ENCODE peak calls at places on chromosomes 12 and 14, in five cellular contexts. E is esophagus squamous epithelium, U is transverse colon, L is uterus, W is testis. F is an unnamed sample.

GRCh38 chr12:42809226-42809625 is 219.7 kb upstream of the PRICKLE1 start:
- DNase-seq in W (no peak), U (no peak), L (no peak), E (no peak), F (no peak)

GRCh38 chr12:3047961-3048360 is 29.2 kb upstream of the TSPAN9 start:
- DNase-seq in E (no peak), W (no peak), U (no peak), L (no peak), F (no peak)

GRCh38 chr14:56189306-56189705 is 71.1 kb downstream of the PELI2 start:
- DNase-seq in E (no peak), U (no peak), W (no peak), L (no peak), F (no peak)

GRCh38 chr12:93879476-93880376 is 202.6 kb downstream of the CRADD start:
- DNase-seq in E (no peak), L (no peak), W (no peak), U (no peak), F (no peak)

GRCh38 chr12:119231774-119232173 is 53.0 kb downstream of the HSPB8 start:
- DNase-seq in U (no peak), L (no peak), W (no peak), E (no peak), F (no peak)

GRCh38 chr12:32217354-32218310 is 111.0 kb downstream of the BICD1 start:
- DNase-seq in U (peak; percentile 8), L (no peak), W (no peak), E (no peak), F (no peak)

GRCh38 chr12:28938581-28939301 is 210.3 kb upstream of the FAR2 start:
- DNase-seq in W (no peak), U (no peak), E (no peak), L (no peak), F (no peak)

GRCh38 chr12:109549613-109550309 is 23.5 kb downstream of the MMAB start:
- DNase-seq in L (no peak), U (no peak), W (no peak), E (no peak), F (no peak)

GRCh38 chr12:112117685-112118084 is 7.7 kb upstream of the TRAFD1 start:
- DNase-seq in W (no peak), U (no peak), E (no peak), L (no peak), F (no peak)

GRCh38 chr12:13223941-13224340 is 27.4 kb downstream of the EMP1 start:
- DNase-seq in E (no peak), W (no peak), U (no peak), L (no peak), F (no peak)

GRCh38 chr12:575948-576612 is 87.2 kb downstream of the NINJ2 start:
- DNase-seq in W (peak; percentile 83), E (no peak), L (peak; percentile 83), U (peak; percentile 84), F (peak; percentile 82)

GRCh38 chr14:33118653-33119052 is 180.0 kb downstream of the NPAS3 start:
- DNase-seq in L (no peak), W (no peak), E (no peak), U (no peak), F (no peak)

GRCh38 chr12:68175566-68176033 is 16.1 kb upstream of the IFNG start:
- DNase-seq in L (no peak), W (no peak), U (peak; percentile 7), E (no peak), F (no peak)

GRCh38 chr12:55745361-55746146 is 2.6 kb downstream of the GDF11 start:
- DNase-seq in W (no peak), L (no peak), E (no peak), U (no peak), F (no peak)

GRCh38 chr12:132489602-132490239 is at the start of gene FBRSL1:
- DNase-seq in U (peak; percentile 95), L (peak; percentile 89), W (peak; percentile 94), E (peak; percentile 94), F (peak; percentile 93)

GRCh38 chr14:22786685-22787084 is 20.2 kb downstream of the OXA1L start:
- DNase-seq in U (no peak), W (no peak), L (no peak), E (no peak), F (no peak)

GRCh38 chr12:12534134-12534866 is 28.4 kb downstream of the DUSP16 start:
- DNase-seq in L (no peak), W (peak; percentile 29), U (no peak), E (no peak), F (no peak)

GRCh38 chr12:108649668-108650067 is 16.0 kb upstream of the SELPLG start:
- DNase-seq in E (no peak), L (no peak), W (no peak), U (no peak), F (no peak)

GRCh38 chr14:78970677-78971076 is 800.5 kb downstream of the NRXN3 start:
- DNase-seq in L (no peak), W (no peak), U (no peak), E (no peak), F (no peak)

GRCh38 chr12:19306366-19306765 is 132.9 kb upstream of the AEBP2 start:
- DNase-seq in L (no peak), E (no peak), W (no peak), U (no peak), F (no peak)

GRCh38 chr14:67187210-67187609 is 2.0 kb upstream of the GARIN2 start:
- DNase-seq in W (no peak), L (no peak), E (no peak), U (no peak), F (no peak)

GRCh38 chr14:70318635-70319013 is 40.9 kb downstream of the COX16 start:
- DNase-seq in U (no peak), L (no peak), W (no peak), E (no peak), F (no peak)

GRCh38 chr14:104967414-104968152 is 10.6 kb downstream of the AHNAK2 start:
- DNase-seq in L (peak; percentile 73), W (no peak), E (no peak), U (no peak), F (peak; percentile 64)

GRCh38 chr12:103677341-103677740 is 90.3 kb downstream of the STAB2 start:
- DNase-seq in E (no peak), W (no peak), L (no peak), U (peak; percentile 69), F (peak; percentile 44)

GRCh38 chr12:68048648-68049297 is 59.5 kb downstream of the IFNG-AS1 start:
- DNase-seq in L (no peak), W (no peak), E (no peak), U (no peak), F (no peak)

GRCh38 chr14:56461876-56462275 is 117.7 kb upstream of the TMEM260 start:
- DNase-seq in L (no peak), U (no peak), E (no peak), W (no peak), F (no peak)

GRCh38 chr12:15939111-15939510 is 28.0 kb downstream of the DERA start:
- DNase-seq in E (no peak), U (no peak), L (no peak), W (no peak), F (no peak)

GRCh38 chr14:68817513-68818212 is 24.8 kb upstream of the ZFP36L1 start:
- DNase-seq in U (no peak), L (no peak), W (no peak), E (no peak), F (no peak)

GRCh38 chr14:102768223-102769048 is 8.8 kb upstream of the TRAF3 start:
- DNase-seq in L (no peak), U (no peak), W (no peak), E (no peak), F (no peak)
- TF ChIP-seq POLR2A in L (no peak), U (no peak), W (no peak), E (no peak), F (no peak)

GRCh38 chr12:30501718-30502117 is 194.0 kb downstream of the IPO8 start:
- DNase-seq in W (no peak), E (no peak), U (no peak), L (no peak), F (no peak)
- H3K4me1 ChIP-seq in W (no peaks in the 10 kb centered on the region), E (no peaks in the 10 kb centered on the region), U (no peaks in the 10 kb centered on the region), L (no peaks in the 10 kb centered on the region), F (no peaks in the 10 kb centered on the region)

GRCh38 chr14:49999826-50000214 is 106.9 kb downstream of the ARF6 start:
- DNase-seq in U (no peak), L (no peak), W (no peak), E (no peak), F (no peak)

GRCh38 chr14:50001146-50001998 is 108.5 kb downstream of the ARF6 start:
- DNase-seq in W (peak; percentile 77), E (no peak), U (peak; percentile 78), L (peak; percentile 35), F (peak; percentile 75)

GRCh38 chr14:49997991-49998390 is 105.1 kb downstream of the ARF6 start:
- DNase-seq in E (no peak), L (no peak), U (no peak), W (no peak), F (no peak)

GRCh38 chr14:50000215-50001145 is 107.6 kb downstream of the ARF6 start:
- DNase-seq in E (no peak), W (peak; percentile 68), U (peak; percentile 76), L (peak; percentile 68), F (peak; percentile 56)

DNA sequence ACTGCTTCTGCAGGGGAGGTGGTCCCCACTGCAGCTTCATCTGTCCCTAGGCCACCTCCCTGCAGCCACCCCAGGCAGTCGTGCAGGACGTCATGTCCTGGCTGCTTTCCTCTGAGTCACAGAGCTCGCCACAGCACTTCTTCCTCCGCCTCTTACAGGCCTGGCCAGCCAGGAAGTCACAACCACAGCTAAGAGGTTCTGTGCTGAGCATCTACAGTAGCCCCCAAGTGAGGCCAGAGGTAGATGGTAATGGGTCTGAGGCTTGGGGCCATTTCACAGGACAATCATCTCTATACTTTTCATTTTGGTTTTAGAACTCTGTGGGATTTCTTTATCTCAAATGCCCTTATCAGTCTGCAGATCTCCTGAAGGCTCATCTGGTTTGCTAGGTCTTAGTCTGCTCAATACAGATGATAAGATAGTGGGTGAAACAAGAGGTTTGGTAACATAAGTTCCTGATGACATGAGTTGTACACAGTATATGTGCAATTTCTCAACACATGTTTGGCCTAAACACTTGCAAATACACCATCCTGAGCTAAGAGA is 106.4 kb downstream of the ARF6 start:
- DNase-seq in W (peak; percentile 69), L (peak; percentile 59), U (peak; percentile 89), E (peak; percentile 31), F (peak; percentile 86)
- TF ChIP-seq POLR2A in W (no peak), L (no peak), U (peak; percentile 78), E (peak; percentile 79), F (no peak)

GRCh38 chr12:1698638-1699214 is 7.9 kb downstream of the ADIPOR2 start:
- DNase-seq in W (no peak), E (no peak), L (no peak), U (no peak), F (peak; percentile 46)

GRCh38 chr12:1696800-1697199 is 5.9 kb downstream of the ADIPOR2 start:
- DNase-seq in L (no peak), W (no peak), E (no peak), U (no peak), F (no peak)

GRCh38 chr12:1692895-1693294 is 2.0 kb downstream of the ADIPOR2 start:
- DNase-seq in E (no peak), U (no peak), L (no peak), W (no peak), F (no peak)

GRCh38 chr12:1695836-1696670 is 5.2 kb downstream of the ADIPOR2 start:
- DNase-seq in W (no peak), L (no peak), U (no peak), E (no peak), F (no peak)

DNA sequence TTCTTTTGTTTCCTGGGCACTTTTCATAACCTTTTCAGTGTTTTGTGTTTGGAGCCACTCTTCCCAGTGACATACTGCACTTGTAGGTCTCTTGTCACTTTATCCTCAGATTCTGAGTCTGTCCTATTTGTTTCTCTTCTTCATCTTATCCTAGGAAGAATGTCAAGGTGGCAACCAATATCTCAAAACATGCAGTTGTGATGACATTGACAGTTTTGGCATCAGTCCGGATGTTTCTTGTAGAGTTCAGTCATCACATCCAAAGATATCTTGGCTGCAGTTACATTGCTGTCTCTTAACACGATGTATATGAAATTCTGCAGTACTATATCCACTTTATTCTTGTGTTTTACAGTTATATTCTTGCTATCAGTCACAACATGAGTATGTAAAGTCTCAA is 6.4 kb downstream of the ADIPOR2 start:
- DNase-seq in L (no peak), U (no peak), E (no peak), W (no peak), F (no peak)
- H3K4me1 ChIP-seq in L (no peaks in the 10 kb centered on the region), U (peaks cover 16% of the 10 kb centered on the region), E (no peaks in the 10 kb centered on the region), W (peaks cover 10% of the 10 kb centered on the region), F (peaks cover 37% of the 10 kb centered on the region)

F was measured in stomach.